ENCODE peak calls at places on chromosomes 6 and 20, in eight cellular contexts. F, L, A, D, K, M, N and J are unnamed samples.

GRCh38 chr20:50628326-50628725 is 63.0 kb downstream of the RIPOR3 start:
- DNase-seq in F (no peak), L (no peak), A (peak), D (no peak), K (no peak), M (no peak), N (no peak), J (no peak)

GRCh38 chr6:9502991-9503761 is 911.7 kb downstream of the TFAP2A start:
- DNase-seq in F (peak), L (peak), A (no peak), D (peak), K (no peak), M (peak), N (no peak), J (no peak)

GRCh38 chr6:48747040-48747439 is 636.0 kb upstream of the PTCHD4 start:
- DNase-seq in F (peak), L (no peak), A (no peak), D (no peak), K (no peak), M (peak), N (no peak), J (no peak)

GRCh38 chr20:6812530-6812929 is 45.0 kb downstream of the BMP2 start:
- DNase-seq in F (no peak), L (no peak), A (no peak), D (no peak), K (no peak), M (no peak), N (no peak), J (no peak)

GRCh38 chr6:17962436-17963031 is 24.9 kb downstream of the KIF13A start:
- DNase-seq in F (peak), L (peak), A (peak), D (peak), K (peak), M (peak), N (no peak), J (no peak)

GRCh38 chr6:135012764-135013163 is 41.9 kb downstream of the HBS1L start:
- DNase-seq in F (peak), L (peak), A (no peak), D (peak), K (no peak), M (no peak), N (no peak), J (no peak)

GRCh38 chr6:165376100-165376499 is 66.7 kb upstream of the C6orf118 start:
- DNase-seq in F (no peak), L (no peak), A (no peak), D (no peak), K (no peak), M (no peak), N (no peak), J (no peak)

GRCh38 chr6:167151648-167152047 is 6.1 kb downstream of the GPR31 start:
- DNase-seq in F (no peak), L (no peak), A (no peak), D (no peak), K (no peak), M (no peak), N (no peak), J (no peak)

GRCh38 chr6:106125925-106126435 is 39.8 kb downstream of the PRDM1 start:
- DNase-seq in F (no peak), L (no peak), A (no peak), D (no peak), K (no peak), M (no peak), N (no peak), J (peak)

GRCh38 chr6:13863699-13864155 is 49.4 kb upstream of the MCUR1 start:
- DNase-seq in F (no peak), L (no peak), A (peak), D (no peak), K (no peak), M (no peak), N (no peak), J (no peak)

GRCh38 chr20:56368351-56369134 is 9.8 kb downstream of the FAM210B start:
- DNase-seq in F (no peak), L (no peak), A (no peak), D (no peak), K (no peak), M (no peak), N (no peak), J (no peak)

GRCh38 chr6:3231213-3232016 is 4.0 kb upstream of the TUBB2B start:
- DNase-seq in F (peak), L (peak), A (peak), D (peak), K (peak), M (no peak), N (peak), J (no peak)

GRCh38 chr20:38728911-38729642 is 4.8 kb downstream of the SLC32A1 start:
- DNase-seq in F (no peak), L (no peak), A (peak), D (no peak), K (no peak), M (no peak), N (no peak), J (peak)

GRCh38 chr6:123014835-123015234 is 18.8 kb downstream of the CLVS2 start:
- DNase-seq in F (no peak), L (no peak), A (no peak), D (no peak), K (no peak), M (no peak), N (no peak), J (no peak)

GRCh38 chr6:121630716-121631115 is 195.3 kb downstream of the GJA1 start:
- DNase-seq in F (peak), L (no peak), A (no peak), D (no peak), K (no peak), M (peak), N (no peak), J (no peak)

GRCh38 chr20:13447385-13448180 is 191.1 kb downstream of the TASP1 start:
- DNase-seq in F (no peak), L (no peak), A (no peak), D (no peak), K (no peak), M (no peak), N (no peak), J (no peak)

GRCh38 chr6:156928126-156928525 is 150.9 kb downstream of the ARID1B start:
- DNase-seq in F (no peak), L (no peak), A (no peak), D (no peak), K (no peak), M (no peak), N (no peak), J (no peak)

GRCh38 chr6:49576618-49577017 is 26.1 kb downstream of the C6orf141 start:
- DNase-seq in F (no peak), L (no peak), A (no peak), D (no peak), K (no peak), M (no peak), N (no peak), J (no peak)

GRCh38 chr6:133973109-133973971 is 20.3 kb downstream of the TBPL1 start:
- DNase-seq in F (peak), L (no peak), A (no peak), D (peak), K (no peak), M (peak), N (no peak), J (peak)

GRCh38 chr6:3162565-3163247 is 5.4 kb upstream of the TUBB2A start:
- DNase-seq in F (peak), L (peak), A (peak), D (peak), K (peak), M (no peak), N (peak), J (peak)

GRCh38 chr20:44720617-44720993 is 5.4 kb downstream of the CCN5 start:
- DNase-seq in F (peak), L (peak), A (no peak), D (peak), K (peak), M (peak), N (no peak), J (no peak)

GRCh38 chr6:159996087-159996622 is 27.3 kb downstream of the IGF2R start:
- DNase-seq in F (no peak), L (no peak), A (no peak), D (no peak), K (no peak), M (no peak), N (no peak), J (no peak)

GRCh38 chr6:4852938-4853337 is 76.7 kb downstream of the CDYL start:
- DNase-seq in F (no peak), L (no peak), A (peak), D (no peak), K (no peak), M (no peak), N (no peak), J (no peak)

GRCh38 chr6:106446287-106446885 is 85.9 kb downstream of the CRYBG1 start:
- DNase-seq in F (peak), L (no peak), A (no peak), D (peak), K (no peak), M (peak), N (no peak), J (peak)

GRCh38 chr6:146700078-146700686 is 101.4 kb downstream of the ADGB start:
- DNase-seq in F (peak), L (peak), A (peak), D (peak), K (no peak), M (peak), N (peak), J (peak)

GRCh38 chr6:44349904-44350649 is 7.6 kb downstream of the SPATS1 start:
- DNase-seq in F (no peak), L (no peak), A (no peak), D (no peak), K (no peak), M (no peak), N (no peak), J (no peak)

GRCh38 chr20:4073852-4074741 is 58.7 kb upstream of the RNF24 start:
- DNase-seq in F (no peak), L (no peak), A (no peak), D (no peak), K (no peak), M (no peak), N (no peak), J (no peak)

GRCh38 chr6:158819213-158819976 is at the start of gene EZR:
- DNase-seq in F (peak), L (peak), A (peak), D (peak), K (peak), M (peak), N (peak), J (peak)

GRCh38 chr6:56842602-56843475 is 112.1 kb upstream of the BEND6 start:
- DNase-seq in F (peak), L (peak), A (peak), D (peak), K (peak), M (peak), N (peak), J (peak)

GRCh38 chr6:28808383-28808782 is 115.4 kb downstream of the TRIM27 start:
- DNase-seq in F (no peak), L (no peak), A (no peak), D (no peak), K (no peak), M (no peak), N (no peak), J (no peak)

GRCh38 chr6:3596736-3597135 is 139.9 kb upstream of the SLC22A23 start:
- DNase-seq in F (no peak), L (no peak), A (no peak), D (no peak), K (no peak), M (no peak), N (no peak), J (no peak)

GRCh38 chr6:161750677-161751076 is 476.8 kb upstream of the AGPAT4 start:
- DNase-seq in F (no peak), L (no peak), A (no peak), D (no peak), K (no peak), M (no peak), N (no peak), J (no peak)

GRCh38 chr6:109079981-109080380 is 14.7 kb downstream of the SESN1 start:
- DNase-seq in F (peak), L (no peak), A (no peak), D (peak), K (peak), M (no peak), N (peak), J (no peak)

DNA sequence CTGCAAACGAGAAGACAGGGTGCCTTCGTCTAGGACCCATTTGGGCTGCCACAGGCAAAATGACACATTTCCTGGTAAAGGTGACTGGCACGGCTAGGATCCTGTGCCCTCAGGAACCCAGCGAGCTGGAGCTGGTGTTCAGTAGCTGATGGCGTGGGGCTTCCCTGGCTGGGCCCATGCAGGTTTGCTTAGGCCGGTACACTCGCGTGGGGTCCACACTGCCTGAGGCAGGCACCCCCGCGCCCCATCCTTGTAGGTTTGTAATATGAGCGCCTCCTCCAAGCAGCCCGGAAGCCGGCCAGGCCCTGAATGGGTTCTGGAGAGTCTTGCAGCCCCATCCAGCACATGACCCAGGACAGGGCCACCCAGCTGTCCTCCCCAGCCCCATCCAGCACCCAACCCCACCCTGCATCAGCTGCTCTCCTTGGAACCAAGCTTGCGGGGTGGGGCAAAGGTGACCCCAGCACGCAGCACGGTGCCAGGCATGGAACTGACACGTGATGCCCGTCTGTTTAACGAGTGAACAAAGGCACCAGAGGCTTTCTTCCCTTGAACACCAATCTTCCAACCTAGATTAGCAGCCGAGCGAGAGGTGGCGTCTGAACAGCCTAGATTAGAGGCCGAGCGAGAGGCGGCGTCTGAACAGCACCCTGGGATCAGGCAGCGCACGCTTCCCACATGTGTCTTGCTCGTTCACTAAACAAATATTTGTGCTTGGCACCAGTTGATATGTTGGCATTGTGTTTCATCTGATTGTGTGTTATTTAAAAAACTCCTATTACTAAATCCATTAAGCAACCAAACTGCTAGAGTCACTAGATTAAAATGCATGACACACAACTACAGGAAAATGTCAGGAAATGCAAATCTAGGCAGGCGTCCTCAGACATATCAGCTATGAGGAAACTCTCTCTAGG is 112.1 kb downstream of the DLL1 start:
- DNase-seq in F (peak), L (no peak), A (no peak), D (peak), K (peak), M (peak), N (peak), J (no peak)
- TF ChIP-seq CTCF in F (no peak), L (no peak), A (no peak), D (no peak), K (no peak), M (no peak), N (no peak), J (no peak)

GRCh38 chr6:5958948-5959347 is 47.8 kb downstream of the NRN1 start:
- DNase-seq in F (no peak), L (no peak), A (peak), D (no peak), K (no peak), M (no peak), N (no peak), J (no peak)

GRCh38 chr6:5961836-5962235 is 44.9 kb downstream of the NRN1 start:
- DNase-seq in F (no peak), L (no peak), A (no peak), D (no peak), K (no peak), M (no peak), N (no peak), J (no peak)

GRCh38 chr6:5960456-5960855 is 46.3 kb downstream of the NRN1 start:
- DNase-seq in F (no peak), L (no peak), A (no peak), D (no peak), K (no peak), M (no peak), N (no peak), J (no peak)

GRCh38 chr6:5962794-5963193 is 43.9 kb downstream of the NRN1 start:
- DNase-seq in F (no peak), L (no peak), A (no peak), D (no peak), K (no peak), M (no peak), N (no peak), J (no peak)

DNA sequence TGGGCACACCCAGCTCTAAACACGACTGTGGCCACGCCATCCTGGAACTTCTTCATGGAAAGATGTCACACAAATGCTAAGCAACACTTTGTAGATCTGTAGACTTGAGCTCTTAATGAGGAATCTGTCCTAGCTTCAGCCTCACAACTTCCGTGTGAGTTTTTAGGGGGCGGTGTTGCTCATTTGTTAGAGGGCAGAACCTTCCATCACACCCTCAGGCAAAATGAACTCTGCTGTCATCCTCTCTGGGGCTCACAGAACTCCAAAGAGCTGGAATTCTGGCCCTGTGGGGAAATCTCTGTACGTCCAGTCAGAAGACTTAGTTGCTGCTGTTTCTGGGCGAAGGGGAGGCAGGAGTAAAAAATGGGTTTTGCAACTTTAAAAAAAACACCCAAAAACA is 49.8 kb downstream of the NRN1 start:
- DNase-seq in F (no peak), L (no peak), A (no peak), D (no peak), K (no peak), M (no peak), N (no peak), J (no peak)
- TF ChIP-seq CTCF in F (no peak), L (no peak), A (peak), D (no peak), K (no peak), M (no peak), N (no peak), J (no peak)

DNA sequence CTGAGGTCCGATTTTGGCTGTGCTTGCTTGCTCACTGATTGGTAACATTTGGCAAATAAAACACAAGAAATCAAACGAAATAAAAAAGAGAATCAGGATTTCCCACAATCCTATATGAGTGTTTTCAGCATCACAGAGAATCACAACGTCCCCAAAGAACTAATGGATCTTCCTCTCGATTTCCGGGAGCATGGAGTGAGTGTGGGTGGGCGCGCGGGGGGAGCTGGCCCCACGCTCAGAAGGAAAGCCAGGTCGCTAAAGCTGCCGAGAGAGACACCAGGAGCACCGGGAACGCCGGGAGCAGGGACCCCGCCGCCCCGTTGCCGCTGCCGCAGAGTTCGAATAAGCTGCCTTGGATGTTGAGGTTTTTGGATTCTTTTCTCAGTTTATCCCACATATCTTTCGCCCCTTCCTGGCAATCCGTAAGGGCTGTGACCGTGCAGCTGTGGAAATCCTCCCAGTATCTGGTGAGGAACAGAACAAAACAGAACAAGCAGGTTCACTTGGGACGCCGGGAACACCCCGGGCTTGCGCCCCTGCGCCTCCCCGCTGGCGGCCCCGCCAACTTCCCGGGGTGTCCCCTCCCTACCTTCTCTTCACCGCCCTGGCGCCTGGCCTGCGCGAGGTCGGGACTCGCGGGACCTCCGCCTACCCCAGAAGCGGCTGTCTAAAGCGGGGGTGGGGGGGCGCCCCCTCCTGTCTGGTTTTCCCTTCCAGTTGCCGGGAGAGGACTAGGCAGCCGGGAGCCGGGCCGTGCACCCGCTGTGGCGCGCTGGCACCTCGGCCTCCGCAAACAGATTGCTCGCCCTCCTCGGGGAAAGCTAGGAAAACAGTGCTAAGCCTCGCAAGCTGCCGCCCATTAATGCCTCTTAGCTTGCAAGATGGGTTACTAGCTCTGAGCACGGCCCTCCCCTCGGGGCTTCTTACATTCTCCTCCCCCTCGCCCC is 7.7 kb downstream of the NRN1 start:
- DNase-seq in F (no peak), L (no peak), A (peak), D (no peak), K (peak), M (no peak), N (no peak), J (no peak)
- TF ChIP-seq CTCF in F (no peak), L (no peak), A (peak), D (no peak), K (peak), M (no peak), N (no peak), J (no peak)

GRCh38 chr20:43507150-43508080 is at the start of gene L3MBTL1:
- DNase-seq in F (peak), L (no peak), A (peak), D (peak), K (peak), M (peak), N (peak), J (peak)
- TF ChIP-seq CTCF in F (no peak), L (no peak), A (peak), D (no peak), K (no peak), M (no peak), N (no peak), J (no peak)

GRCh38 chr6:138692058-138692977 is 81.3 kb upstream of the CCDC28A start:
- DNase-seq in F (peak), L (peak), A (peak), D (peak), K (peak), M (peak), N (peak), J (peak)
- TF ChIP-seq CTCF in F (peak), L (peak), A (peak), D (peak), K (peak), M (peak), N (peak), J (peak)

DNA sequence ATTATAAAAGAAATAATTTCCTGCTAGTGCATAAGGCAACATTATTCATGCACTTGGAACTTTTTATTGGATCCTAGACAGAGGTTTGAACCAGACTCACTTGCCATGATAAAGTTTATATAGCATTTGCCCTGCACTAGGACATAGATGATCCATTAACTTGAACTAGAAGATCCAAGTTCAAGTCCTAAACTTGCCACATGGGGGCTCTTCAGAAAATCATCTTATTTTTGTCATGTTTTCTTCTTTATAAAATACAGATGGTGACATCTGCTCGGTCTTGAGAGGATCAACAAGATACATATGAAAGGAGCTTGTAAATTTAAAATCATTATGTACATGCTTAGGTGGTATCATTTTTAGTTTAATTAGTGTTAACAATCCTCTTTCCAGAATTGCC is 94.5 kb downstream of the SIM1 start:
- DNase-seq in F (no peak), L (no peak), A (no peak), D (no peak), K (no peak), M (no peak), N (no peak), J (no peak)
- TF ChIP-seq CTCF in F (peak), L (peak), A (no peak), D (peak), K (no peak), M (peak), N (no peak), J (no peak)

GRCh38 chr6:16336056-16336810 is 97.8 kb downstream of the GMPR start:
- DNase-seq in F (no peak), L (no peak), A (no peak), D (no peak), K (no peak), M (peak), N (no peak), J (no peak)
- TF ChIP-seq CTCF in F (peak), L (no peak), A (peak), D (no peak), K (no peak), M (no peak), N (no peak), J (no peak)

GRCh38 chr6:112560651-112561050 is 213.5 kb downstream of the RFPL4B start:
- DNase-seq in F (no peak), L (no peak), A (peak), D (no peak), K (no peak), M (peak), N (no peak), J (no peak)
- TF ChIP-seq CTCF in F (no peak), L (peak), A (no peak), D (no peak), K (no peak), M (no peak), N (no peak), J (no peak)